ENCODE peak calls at places on chromosomes 1 and 21, in six cellular contexts. S, D, Y, Q, O and I are unnamed samples.

GRCh38 chr1:109669246-109669948 is 1.5 kb downstream of the GSTM2 start:
- DNase-seq in Q (no peak), D (no peak), Y (no peak), S (no peak), O (no peak), I (no peak)

GRCh38 chr1:6587261-6588005 is 7.6 kb downstream of the ZBTB48 start:
- DNase-seq in Q (peak), S (no peak), O (no peak), Y (peak), D (no peak), I (peak)

GRCh38 chr1:68196676-68197075 is 35.6 kb downstream of the WLS start:
- DNase-seq in S (no peak), D (no peak), O (no peak), Y (no peak), Q (no peak), I (no peak)

GRCh38 chr1:159930634-159931033 is 5.3 kb upstream of the TAGLN2 start:
- DNase-seq in Y (peak), O (no peak), S (no peak), Q (no peak), D (no peak), I (no peak)

GRCh38 chr1:185696419-185697150 is 37.6 kb upstream of the HMCN1 start:
- DNase-seq in S (no peak), Y (no peak), Q (no peak), O (no peak), D (no peak), I (no peak)

GRCh38 chr1:116722016-116722838 is 32.0 kb upstream of the CD2 start:
- DNase-seq in O (no peak), Y (no peak), D (no peak), Q (no peak), S (no peak), I (no peak)

GRCh38 chr1:78075621-78076020 is 29.9 kb downstream of the GIPC2 start:
- DNase-seq in Y (no peak), S (no peak), O (no peak), D (no peak), Q (no peak), I (no peak)

GRCh38 chr1:23122023-23122738 is 46.5 kb downstream of the LUZP1 start:
- DNase-seq in O (peak), D (no peak), Y (no peak), Q (no peak), S (peak), I (no peak)

GRCh38 chr1:153390938-153391710 is at the start of gene S100A8:
- DNase-seq in S (no peak), Y (peak), Q (peak), D (no peak), O (no peak), I (peak)

GRCh38 chr1:248857201-248857600 is 1.7 kb downstream of the ZNF692 start:
- DNase-seq in O (no peak), S (no peak), Y (no peak), Q (no peak), D (no peak), I (no peak)

GRCh38 chr21:25080161-25080560 is 527.1 kb downstream of the MRPL39 start:
- DNase-seq in O (no peak), Q (no peak), Y (no peak), S (peak), D (no peak), I (no peak)

GRCh38 chr1:230771773-230772354 is 24.7 kb downstream of the CAPN9 start:
- DNase-seq in Y (no peak), O (no peak), D (no peak), S (no peak), Q (no peak), I (no peak)

GRCh38 chr1:7052701-7053100 is 267.4 kb downstream of the CAMTA1 start:
- DNase-seq in O (no peak), Y (no peak), D (no peak), S (no peak), Q (no peak), I (no peak)

GRCh38 chr1:186234976-186235686 is 139.9 kb downstream of the TPR start:
- DNase-seq in O (no peak), Y (no peak), D (no peak), S (no peak), Q (no peak), I (no peak)

GRCh38 chr1:35448344-35448801 is 108.8 kb downstream of the KIAA0319L start:
- DNase-seq in Y (no peak), S (peak), D (peak), Q (no peak), O (peak), I (no peak)

GRCh38 chr1:67135354-67135753 is 584 bp upstream of the C1orf141 start:
- DNase-seq in Y (no peak), D (peak), S (peak), O (peak), Q (no peak), I (no peak)

GRCh38 chr1:7375329-7375728 is 395.8 kb upstream of the VAMP3 start:
- DNase-seq in S (no peak), O (no peak), Y (peak), Q (no peak), D (no peak), I (no peak)

GRCh38 chr1:7644906-7645750 is 126.0 kb upstream of the VAMP3 start:
- DNase-seq in D (no peak), O (no peak), S (no peak), Q (peak), Y (peak), I (no peak)

GRCh38 chr1:16243936-16244649 is 7.1 kb upstream of the CPLANE2 start:
- DNase-seq in Q (peak), Y (no peak), O (peak), S (peak), D (peak), I (peak)

GRCh38 chr1:183622884-183623785 is 12.4 kb downstream of the ARPC5 start:
- DNase-seq in Q (peak), D (peak), S (peak), O (peak), Y (no peak), I (no peak)

GRCh38 chr1:207806531-207807394 is 54.9 kb downstream of the CD46 start:
- DNase-seq in D (no peak), O (peak), Q (no peak), S (peak), Y (no peak), I (peak)

GRCh38 chr1:160425847-160426246 is 25.5 kb downstream of the VANGL2 start:
- DNase-seq in O (no peak), D (no peak), S (no peak), Q (no peak), Y (no peak), I (no peak)

GRCh38 chr1:182604128-182604834 is at the start of gene RGS16:
- DNase-seq in Q (peak), S (peak), O (peak), D (peak), Y (peak), I (peak)
- H3K4me3 ChIP-seq in Q (peak), S (peak), O (no peak), D (peak), Y (peak), I (peak)

DNA sequence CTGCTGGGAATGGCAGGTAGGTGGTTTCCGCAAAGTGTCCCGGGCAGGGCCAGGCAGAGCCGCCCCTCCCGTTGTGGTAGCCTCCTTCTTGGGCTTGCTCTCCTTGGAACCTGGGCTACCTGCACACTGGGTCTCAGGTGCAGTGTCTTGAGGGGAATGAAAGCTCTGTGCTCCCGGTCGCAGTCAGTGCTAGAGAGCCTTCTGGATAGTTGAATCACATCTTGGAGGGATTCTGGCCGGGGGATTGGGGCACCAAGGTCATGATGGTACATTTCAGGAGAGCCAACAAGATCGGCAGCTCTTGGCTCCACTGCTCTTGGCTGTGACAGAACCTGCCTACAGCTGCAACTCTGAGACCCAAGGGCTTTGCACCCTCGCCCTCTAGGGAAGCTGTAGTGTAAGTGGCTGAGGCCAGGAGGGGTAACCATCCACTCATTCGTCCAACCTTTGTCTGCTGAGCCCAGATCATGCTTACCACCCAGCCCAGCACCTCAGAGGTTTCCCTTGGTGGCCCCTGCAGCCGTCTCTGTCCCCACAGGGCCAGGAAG is 39.8 kb downstream of the NTPCR start:
- DNase-seq in S (no peak), Q (no peak), D (no peak), Y (no peak), O (no peak), I (no peak)
- H3K4me3 ChIP-seq in S (no peak), Q (no peak), D (no peak), Y (no peak), O (no peak), I (no peak)

DNA sequence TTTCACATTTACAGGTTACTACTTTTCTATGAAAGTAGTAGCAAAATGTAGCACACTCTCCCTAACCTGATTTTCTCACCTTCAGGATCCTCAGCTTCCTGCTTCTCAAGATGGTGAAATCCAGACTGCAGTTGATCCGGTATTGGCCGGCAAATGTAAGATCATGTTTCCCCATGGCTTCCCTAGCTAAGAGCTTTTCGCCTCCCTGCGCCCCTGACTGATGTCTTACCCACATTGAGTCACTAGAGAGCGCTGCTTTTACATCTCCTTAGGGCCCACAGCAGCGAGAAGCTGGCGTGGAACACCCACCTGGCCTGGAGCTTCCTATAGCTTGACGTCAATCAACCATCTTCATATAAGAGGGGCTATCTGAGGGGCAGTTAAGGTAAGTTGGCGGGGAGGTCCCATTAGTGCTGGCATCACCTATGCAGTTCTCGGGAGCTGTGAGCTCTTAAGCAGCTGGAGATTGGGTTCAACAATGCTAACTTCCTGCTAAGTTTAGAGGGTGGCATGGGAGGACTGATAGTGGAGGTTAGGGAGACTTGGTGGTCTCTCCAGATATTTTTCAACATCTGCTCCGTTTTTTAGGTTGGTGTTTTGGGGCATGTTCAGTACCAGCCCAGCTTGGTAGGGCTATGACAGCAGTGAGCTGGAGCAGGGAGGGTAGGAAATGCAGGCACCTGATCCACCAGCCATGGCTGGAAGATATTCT is 5.5 kb downstream of the PTPN7 start:
- DNase-seq in D (peak), Y (no peak), S (peak), O (peak), Q (no peak), I (peak)
- H3K4me3 ChIP-seq in D (no peak), Y (no peak), S (no peak), O (no peak), Q (no peak), I (no peak)

DNA sequence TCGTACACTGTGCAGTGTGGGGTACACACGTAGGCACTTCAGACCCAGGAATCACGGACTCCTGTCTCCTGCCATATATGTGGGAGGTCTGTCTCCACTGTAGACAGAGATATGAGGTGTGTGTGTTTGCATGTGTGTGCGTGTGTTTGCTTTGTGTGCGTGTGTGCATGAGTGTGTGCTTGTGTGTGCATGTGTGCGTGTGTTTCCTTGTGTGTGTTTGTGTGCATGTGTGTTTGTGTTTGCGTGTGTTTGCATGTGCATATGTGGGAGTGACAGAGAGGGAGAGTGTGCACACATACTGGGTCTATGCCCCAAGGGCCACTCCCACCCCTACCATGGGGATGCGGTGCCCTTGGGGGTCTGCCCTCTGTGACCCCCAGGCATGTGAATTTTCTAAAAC is 94.5 kb downstream of the SIK1 start:
- DNase-seq in D (no peak), S (no peak), Q (no peak), Y (no peak), O (no peak), I (no peak)
- H3K4me3 ChIP-seq in D (no peak), S (no peak), Q (no peak), Y (no peak), O (no peak), I (no peak)

DNA sequence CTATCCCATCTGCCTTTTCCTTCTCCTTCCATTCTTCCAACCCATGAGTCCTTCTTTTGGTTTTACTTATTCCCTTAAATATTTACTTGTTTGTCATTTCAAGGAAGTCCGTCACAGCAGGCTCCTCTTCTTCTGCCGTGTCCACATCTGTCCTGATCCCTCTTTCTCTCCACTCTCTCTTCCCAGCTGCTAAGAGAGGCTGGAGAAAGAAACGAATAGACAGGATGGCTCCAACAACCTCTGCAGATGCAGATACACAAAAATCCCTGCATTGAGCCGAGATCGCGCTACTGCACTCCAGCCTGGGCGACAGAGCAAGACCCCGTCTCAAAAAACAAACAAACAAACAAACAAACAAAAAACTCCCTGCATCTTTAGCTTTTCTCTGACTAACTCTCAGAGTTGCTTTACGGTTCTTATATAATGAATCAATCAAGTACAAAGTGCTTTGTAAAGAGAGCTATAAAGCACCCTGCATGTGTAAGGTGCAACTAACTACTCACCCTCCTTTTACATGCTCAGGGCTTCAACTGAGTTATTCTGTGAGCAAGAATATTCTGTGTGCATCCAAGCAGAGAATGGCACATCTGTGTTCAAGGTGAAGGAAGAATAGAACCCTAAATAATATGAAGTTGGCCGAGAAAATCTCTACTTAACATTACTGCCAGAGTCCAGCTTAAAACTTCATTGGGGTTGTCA is 3.8 kb upstream of the SAMD13 start:
- DNase-seq in Q (no peak), Y (no peak), O (no peak), S (no peak), D (no peak), I (no peak)
- H3K4me3 ChIP-seq in Q (peak), Y (peak), O (no peak), S (peak), D (peak), I (peak)

GRCh38 chr1:33985656-33986055 is 121.8 kb downstream of the HMGB4 start:
- DNase-seq in O (no peak), Y (no peak), S (peak), D (no peak), Q (no peak), I (no peak)
- H3K4me3 ChIP-seq in O (no peak), Y (no peak), S (no peak), D (no peak), Q (no peak), I (no peak)

GRCh38 chr1:209593747-209594146 is 10.2 kb downstream of the CAMK1G start:
- DNase-seq in Q (no peak), D (no peak), S (no peak), Y (no peak), O (no peak), I (no peak)
- H3K4me3 ChIP-seq in Q (no peak), D (no peak), S (no peak), Y (no peak), O (no peak), I (no peak)